ENCODE peak calls at places on chromosomes 11 and 22, in six cellular contexts. H is hepatocyte, N is astrocyte of the cerebellum, G is heart left ventricle, F is body of pancreas, A is astrocyte of the spinal cord. J is an unnamed sample.
A peak's percentile ranks its signal among the peaks of the same experiment; 100 is the strongest.

GRCh38 chr11:66113132-66113856 is 43.2 kb downstream of the PACS1 start:
- DNase-seq in H (peak; percentile 65), N (peak; percentile 49), G (no peak), F (no peak), A (peak; percentile 89), J (no peak)

GRCh38 chr11:85279267-85279666 is 347.9 kb downstream of the DLG2 start:
- DNase-seq in H (no peak), N (no peak), G (no peak), F (no peak), A (no peak), J (no peak)

GRCh38 chr11:126282361-126282741 is 542 bp upstream of the TIRAP start:
- DNase-seq in H (peak; percentile 69), N (no peak), G (peak; percentile 47), F (peak; percentile 46), A (peak; percentile 42), J (peak; percentile 42)

GRCh38 chr11:74696932-74697687 is 34.1 kb downstream of the CHRDL2 start:
- DNase-seq in H (peak; percentile 76), N (peak; percentile 38), G (peak; percentile 86), F (peak; percentile 92), A (peak; percentile 74), J (peak; percentile 41)

GRCh38 chr11:67271548-67272284 is 5.4 kb downstream of the GRK2 start:
- DNase-seq in H (no peak), N (no peak), G (peak; percentile 22), F (no peak), A (no peak), J (no peak)

GRCh38 chr22:39094717-39095389 is 2.2 kb upstream of the APOBEC3H start:
- DNase-seq in H (no peak), N (no peak), G (no peak), F (no peak), A (no peak), J (no peak)

GRCh38 chr11:67465190-67465522 is 3.9 kb downstream of the TMEM134 start:
- DNase-seq in H (peak; percentile 45), N (no peak), G (no peak), F (no peak), A (no peak), J (no peak)

GRCh38 chr22:47215851-47216250 is 453.4 kb downstream of the TBC1D22A start:
- DNase-seq in H (no peak), N (no peak), G (no peak), F (no peak), A (no peak), J (no peak)

GRCh38 chr22:35719212-35719869 is 1.7 kb downstream of the APOL5 start:
- DNase-seq in H (no peak), N (no peak), G (no peak), F (no peak), A (no peak), J (no peak)

GRCh38 chr11:93216511-93217121 is 18.8 kb upstream of the SLC36A4 start:
- DNase-seq in H (no peak), N (no peak), G (no peak), F (peak; percentile 33), A (no peak), J (no peak)

GRCh38 chr11:121500275-121500674 is 47.5 kb upstream of the SORL1-AS1 start:
- DNase-seq in H (no peak), N (no peak), G (no peak), F (no peak), A (no peak), J (no peak)

GRCh38 chr11:34975482-34975881 is 59.1 kb downstream of the PDHX start:
- DNase-seq in H (no peak), N (no peak), G (no peak), F (no peak), A (no peak), J (no peak)

GRCh38 chr22:24751518-24751917 is 23.0 kb downstream of the PIWIL3 start:
- DNase-seq in H (no peak), N (no peak), G (no peak), F (no peak), A (no peak), J (no peak)

GRCh38 chr22:46514592-46515207 is 22.7 kb downstream of the CELSR1 start:
- DNase-seq in H (peak; percentile 9), N (no peak), G (no peak), F (no peak), A (peak; percentile 59), J (no peak)

GRCh38 chr11:65445604-65446445 is 23.2 kb downstream of the NEAT1 start:
- DNase-seq in H (no peak), N (no peak), G (no peak), F (peak; percentile 25), A (peak; percentile 38), J (no peak)

GRCh38 chr11:121426476-121427454 is 25.3 kb upstream of the SORL1 start:
- DNase-seq in H (peak; percentile 70), N (no peak), G (peak; percentile 62), F (peak; percentile 22), A (no peak), J (peak; percentile 60)

GRCh38 chr11:129639300-129639699 is 176.3 kb upstream of the TMEM45B start:
- DNase-seq in H (peak; percentile 52), N (peak; percentile 84), G (no peak), F (no peak), A (peak; percentile 98), J (no peak)

GRCh38 chr11:115942043-115942442 is 437.8 kb upstream of the CADM1 start:
- DNase-seq in H (no peak), N (no peak), G (no peak), F (no peak), A (no peak), J (no peak)

GRCh38 chr22:37708580-37709444 is 12.0 kb downstream of the TRIOBP start:
- DNase-seq in H (no peak), N (no peak), G (peak; percentile 51), F (peak; percentile 25), A (no peak), J (peak; percentile 17)

GRCh38 chr22:43014062-43014875 is 680 bp downstream of the PACSIN2 start:
- DNase-seq in H (peak; percentile 71), N (no peak), G (peak; percentile 49), F (peak; percentile 51), A (no peak), J (peak; percentile 50)

GRCh38 chr11:17473071-17473744 is 3.4 kb downstream of the ABCC8 start:
- DNase-seq in H (peak; percentile 50), N (no peak), G (no peak), F (no peak), A (no peak), J (peak; percentile 66)

GRCh38 chr11:110076388-110076965 is 16.7 kb upstream of the ZC3H12C start:
- DNase-seq in H (peak; percentile 75), N (no peak), G (no peak), F (no peak), A (no peak), J (no peak)

GRCh38 chr22:19643448-19644313 is 70.6 kb upstream of the SEPTIN5 start:
- DNase-seq in H (no peak), N (no peak), G (no peak), F (no peak), A (no peak), J (no peak)

GRCh38 chr22:48746789-48747425 is 1080.8 kb downstream of the BRD1 start:
- DNase-seq in H (no peak), N (no peak), G (no peak), F (no peak), A (no peak), J (peak; percentile 2)

GRCh38 chr11:86016451-86016850 is 52.4 kb downstream of the PICALM start:
- DNase-seq in H (no peak), N (no peak), G (no peak), F (no peak), A (no peak), J (no peak)

GRCh38 chr11:86553322-86553721 is 119.1 kb downstream of the ME3 start:
- DNase-seq in H (no peak), N (no peak), G (no peak), F (no peak), A (no peak), J (no peak)

GRCh38 chr11:46210856-46211255 is 66.6 kb upstream of the CREB3L1 start:
- DNase-seq in H (no peak), N (no peak), G (no peak), F (no peak), A (no peak), J (no peak)

GRCh38 chr22:42856179-42856864 is 751 bp downstream of the ARFGAP3 start:
- DNase-seq in H (peak; percentile 76), N (no peak), G (peak; percentile 71), F (peak; percentile 82), A (no peak), J (no peak)

GRCh38 chr11:34907934-34908593 is 8.1 kb downstream of the APIP start:
- DNase-seq in H (no peak), N (no peak), G (no peak), F (no peak), A (no peak), J (no peak)

GRCh38 chr11:62122076-62122475 is 1.7 kb upstream of the INCENP start:
- DNase-seq in H (no peak), N (no peak), G (no peak), F (no peak), A (no peak), J (no peak)
- TF ChIP-seq CTCF in H (peak; percentile 21), N (peak; percentile 23), G (no peak), F (no peak), A (peak; percentile 9), J (no peak)

GRCh38 chr11:19876750-19877149 is 164.1 kb downstream of the NAV2 start:
- DNase-seq in H (no peak), N (no peak), G (no peak), F (no peak), A (no peak), J (no peak)
- TF ChIP-seq CTCF in H (no peak), N (no peak), G (no peak), F (no peak), A (no peak), J (no peak)

GRCh38 chr11:2269601-2270321 is 627 bp downstream of the ASCL2 start:
- DNase-seq in H (peak; percentile 84), N (no peak), G (peak; percentile 48), F (peak; percentile 67), A (peak; percentile 29), J (peak; percentile 61)
- TF ChIP-seq CTCF in H (peak; percentile 37), N (no peak), G (no peak), F (no peak), A (peak; percentile 2), J (peak; percentile 11)

DNA sequence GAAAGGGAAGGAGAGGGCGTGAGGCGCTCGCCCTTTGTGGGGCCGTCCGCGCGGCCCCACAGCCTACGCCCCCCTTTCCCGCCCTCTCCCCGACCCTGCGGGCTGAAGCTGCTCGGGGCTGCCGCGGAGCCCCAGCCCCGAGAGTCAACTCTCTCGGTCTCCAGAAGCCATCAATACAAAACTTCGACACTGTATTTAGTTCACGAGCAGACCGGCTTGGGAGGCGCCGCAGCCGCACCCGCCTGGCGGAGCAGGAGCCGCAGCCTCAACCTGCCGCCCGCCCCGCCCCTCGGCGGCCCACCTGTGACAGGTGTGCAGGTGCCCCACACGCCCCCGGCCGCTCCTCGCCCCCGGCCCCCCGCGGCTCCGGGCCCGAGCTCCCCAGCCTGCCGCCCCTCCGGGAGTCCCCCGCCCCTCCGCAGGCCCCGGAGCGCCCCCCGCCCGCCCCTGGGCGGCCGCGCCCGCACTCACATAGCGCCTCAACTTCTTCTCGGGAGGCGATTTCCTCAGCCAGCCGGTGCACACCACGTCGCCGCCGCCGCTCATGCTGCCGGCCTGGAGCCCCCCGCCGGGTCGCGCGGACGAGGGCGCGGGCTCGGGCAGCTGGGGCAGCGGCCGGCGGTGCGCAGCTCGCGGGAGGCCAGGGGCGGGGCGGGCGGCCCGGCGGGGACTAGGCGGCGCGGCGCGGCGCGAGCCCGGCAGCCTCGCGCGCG is at the start of gene GAB2:
- DNase-seq in H (peak; percentile 57), N (no peak), G (peak; percentile 40), F (peak; percentile 31), A (no peak), J (peak; percentile 20)
- TF ChIP-seq CTCF in H (no peak), N (no peak), G (no peak), F (no peak), A (no peak), J (no peak)